ENCODE peak calls at places on chromosomes 6 and 20, in eight cellular contexts. One of them, this sample, is unnamed.

GRCh38 chr6:26155066-26155925 is 68.1 kb downstream of the HFE start:
- DNase-seq in CD8-positive, alpha-beta memory T cell: no peak
- DNase-seq in heart right ventricle: peak
- DNase-seq in left lung: no peak
- DNase-seq in GM06990: no peak
- DNase-seq in skeletal muscle cell: no peak
- DNase-seq in choroid plexus epithelial cell: no peak
- DNase-seq in cardiac muscle cell: peak
- DNase-seq in this sample: no peak

GRCh38 chr6:50264995-50265571 is 215.4 kb upstream of the DEFB112 start:
- DNase-seq in cardiac muscle cell: peak
- DNase-seq in CD8-positive, alpha-beta memory T cell: no peak
- DNase-seq in heart right ventricle: no peak
- DNase-seq in left lung: no peak
- DNase-seq in skeletal muscle cell: no peak
- DNase-seq in GM06990: no peak
- DNase-seq in choroid plexus epithelial cell: no peak
- DNase-seq in this sample: no peak

GRCh38 chr20:63354636-63355385 is 6.3 kb downstream of the CHRNA4 start:
- DNase-seq in CD8-positive, alpha-beta memory T cell: no peak
- DNase-seq in heart right ventricle: peak
- DNase-seq in cardiac muscle cell: no peak
- DNase-seq in choroid plexus epithelial cell: no peak
- DNase-seq in GM06990: no peak
- DNase-seq in left lung: peak
- DNase-seq in skeletal muscle cell: no peak
- DNase-seq in this sample: no peak

GRCh38 chr6:162814417-162814988 is 86.7 kb downstream of the PACRG start:
- DNase-seq in skeletal muscle cell: no peak
- DNase-seq in cardiac muscle cell: no peak
- DNase-seq in choroid plexus epithelial cell: no peak
- DNase-seq in GM06990: no peak
- DNase-seq in CD8-positive, alpha-beta memory T cell: no peak
- DNase-seq in left lung: peak
- DNase-seq in heart right ventricle: no peak
- DNase-seq in this sample: no peak

GRCh38 chr20:58511364-58511763 is 3.8 kb downstream of the APCDD1L start:
- DNase-seq in skeletal muscle cell: peak
- DNase-seq in CD8-positive, alpha-beta memory T cell: no peak
- DNase-seq in choroid plexus epithelial cell: peak
- DNase-seq in cardiac muscle cell: no peak
- DNase-seq in left lung: no peak
- DNase-seq in GM06990: no peak
- DNase-seq in heart right ventricle: no peak
- DNase-seq in this sample: no peak

GRCh38 chr6:113879186-113880096 is 22.3 kb downstream of the MARCKS start:
- DNase-seq in cardiac muscle cell: peak
- DNase-seq in CD8-positive, alpha-beta memory T cell: no peak
- DNase-seq in left lung: no peak
- DNase-seq in choroid plexus epithelial cell: peak
- DNase-seq in heart right ventricle: no peak
- DNase-seq in skeletal muscle cell: no peak
- DNase-seq in GM06990: peak
- DNase-seq in this sample: no peak

GRCh38 chr6:93021235-93021909 is 398.0 kb downstream of the EPHA7 start:
- DNase-seq in heart right ventricle: no peak
- DNase-seq in choroid plexus epithelial cell: no peak
- DNase-seq in GM06990: no peak
- DNase-seq in cardiac muscle cell: no peak
- DNase-seq in left lung: peak
- DNase-seq in CD8-positive, alpha-beta memory T cell: no peak
- DNase-seq in skeletal muscle cell: no peak
- DNase-seq in this sample: no peak

GRCh38 chr6:109480993-109481480 is 2.0 kb downstream of the ZBTB24 start:
- DNase-seq in skeletal muscle cell: no peak
- DNase-seq in CD8-positive, alpha-beta memory T cell: no peak
- DNase-seq in left lung: no peak
- DNase-seq in cardiac muscle cell: no peak
- DNase-seq in GM06990: no peak
- DNase-seq in choroid plexus epithelial cell: no peak
- DNase-seq in heart right ventricle: no peak
- DNase-seq in this sample: no peak

GRCh38 chr20:30812739-30813411 is 444.6 kb upstream of the DEFB115 start:
- DNase-seq in left lung: no peak
- DNase-seq in choroid plexus epithelial cell: no peak
- DNase-seq in GM06990: no peak
- DNase-seq in heart right ventricle: no peak
- DNase-seq in CD8-positive, alpha-beta memory T cell: no peak
- DNase-seq in skeletal muscle cell: no peak
- DNase-seq in cardiac muscle cell: no peak
- DNase-seq in this sample: no peak

GRCh38 chr6:15259766-15260098 is 13.9 kb downstream of the JARID2 start:
- DNase-seq in left lung: no peak
- DNase-seq in CD8-positive, alpha-beta memory T cell: no peak
- DNase-seq in skeletal muscle cell: no peak
- DNase-seq in heart right ventricle: no peak
- DNase-seq in cardiac muscle cell: no peak
- DNase-seq in choroid plexus epithelial cell: peak
- DNase-seq in GM06990: no peak
- DNase-seq in this sample: no peak

GRCh38 chr6:13696226-13696625 is 15.4 kb downstream of the RANBP9 start:
- DNase-seq in left lung: no peak
- DNase-seq in choroid plexus epithelial cell: peak
- DNase-seq in cardiac muscle cell: no peak
- DNase-seq in heart right ventricle: no peak
- DNase-seq in GM06990: no peak
- DNase-seq in CD8-positive, alpha-beta memory T cell: no peak
- DNase-seq in skeletal muscle cell: no peak
- DNase-seq in this sample: no peak

GRCh38 chr6:170096803-170097504 is 193.9 kb downstream of the DLL1 start:
- DNase-seq in cardiac muscle cell: peak
- DNase-seq in left lung: no peak
- DNase-seq in GM06990: no peak
- DNase-seq in choroid plexus epithelial cell: no peak
- DNase-seq in skeletal muscle cell: no peak
- DNase-seq in CD8-positive, alpha-beta memory T cell: no peak
- DNase-seq in heart right ventricle: no peak
- DNase-seq in this sample: no peak

GRCh38 chr6:24064106-24064505 is 61.9 kb upstream of the NRSN1 start:
- DNase-seq in left lung: no peak
- DNase-seq in GM06990: no peak
- DNase-seq in skeletal muscle cell: no peak
- DNase-seq in cardiac muscle cell: peak
- DNase-seq in choroid plexus epithelial cell: peak
- DNase-seq in heart right ventricle: no peak
- DNase-seq in CD8-positive, alpha-beta memory T cell: no peak
- DNase-seq in this sample: no peak

GRCh38 chr6:87705070-87705691 is 3.1 kb upstream of the AKIRIN2 start:
- DNase-seq in cardiac muscle cell: no peak
- DNase-seq in GM06990: peak
- DNase-seq in choroid plexus epithelial cell: no peak
- DNase-seq in CD8-positive, alpha-beta memory T cell: no peak
- DNase-seq in skeletal muscle cell: no peak
- DNase-seq in heart right ventricle: no peak
- DNase-seq in left lung: no peak
- DNase-seq in this sample: no peak

GRCh38 chr20:46087161-46087560 is 2.6 kb downstream of the NCOA5 start:
- DNase-seq in GM06990: no peak
- DNase-seq in left lung: no peak
- DNase-seq in CD8-positive, alpha-beta memory T cell: no peak
- DNase-seq in skeletal muscle cell: no peak
- DNase-seq in choroid plexus epithelial cell: peak
- DNase-seq in heart right ventricle: no peak
- DNase-seq in cardiac muscle cell: no peak
- DNase-seq in this sample: no peak

GRCh38 chr6:111129003-111129402 is 41.7 kb downstream of the SLC16A10 start:
- DNase-seq in CD8-positive, alpha-beta memory T cell: no peak
- DNase-seq in skeletal muscle cell: peak
- DNase-seq in heart right ventricle: no peak
- DNase-seq in choroid plexus epithelial cell: no peak
- DNase-seq in left lung: no peak
- DNase-seq in GM06990: no peak
- DNase-seq in cardiac muscle cell: no peak
- DNase-seq in this sample: no peak

GRCh38 chr6:122995930-122996796 is at the start of gene CLVS2:
- DNase-seq in choroid plexus epithelial cell: peak
- DNase-seq in CD8-positive, alpha-beta memory T cell: no peak
- DNase-seq in heart right ventricle: peak
- DNase-seq in left lung: peak
- DNase-seq in skeletal muscle cell: peak
- DNase-seq in GM06990: no peak
- DNase-seq in cardiac muscle cell: peak
- DNase-seq in this sample: no peak

GRCh38 chr6:16544521-16544920 is 216.7 kb downstream of the ATXN1 start:
- DNase-seq in cardiac muscle cell: no peak
- DNase-seq in left lung: no peak
- DNase-seq in GM06990: no peak
- DNase-seq in heart right ventricle: no peak
- DNase-seq in CD8-positive, alpha-beta memory T cell: no peak
- DNase-seq in skeletal muscle cell: no peak
- DNase-seq in choroid plexus epithelial cell: no peak
- DNase-seq in this sample: no peak
- H3K4me3 ChIP-seq in cardiac muscle cell: no peak
- H3K4me3 ChIP-seq in left lung: no peak
- H3K4me3 ChIP-seq in GM06990: no peak
- H3K4me3 ChIP-seq in heart right ventricle: no peak
- H3K4me3 ChIP-seq in CD8-positive, alpha-beta memory T cell: no peak
- H3K4me3 ChIP-seq in skeletal muscle cell: no peak
- H3K4me3 ChIP-seq in choroid plexus epithelial cell: no peak
- H3K4me3 ChIP-seq in this sample: no peak

DNA sequence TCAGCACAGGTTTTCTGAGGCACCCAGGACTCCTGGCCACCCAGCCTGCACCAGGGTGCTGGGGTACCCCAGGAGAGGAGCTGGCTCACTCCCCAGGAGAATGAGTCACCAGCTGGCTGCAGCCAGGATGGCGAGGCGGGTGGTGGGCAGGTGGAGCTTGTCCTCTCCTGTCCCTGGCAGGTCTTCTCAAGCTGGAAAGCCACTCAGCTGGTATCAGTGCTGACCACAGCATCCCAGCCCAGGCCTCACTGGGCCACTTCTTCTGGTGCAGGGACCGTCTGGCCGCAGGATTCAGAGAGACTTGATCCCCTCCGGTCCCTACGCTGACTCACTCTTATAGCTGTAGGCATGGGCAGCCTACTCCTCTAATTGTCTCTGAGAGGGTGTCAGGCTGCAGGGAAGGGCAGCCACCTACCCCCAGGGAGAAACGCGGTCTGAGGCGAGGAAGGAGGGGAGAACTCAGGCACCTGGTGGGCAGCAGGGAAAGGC is 22.2 kb downstream of the TFEB start:
- DNase-seq in cardiac muscle cell: no peak
- DNase-seq in left lung: peak
- DNase-seq in skeletal muscle cell: no peak
- DNase-seq in choroid plexus epithelial cell: no peak
- DNase-seq in GM06990: no peak
- DNase-seq in CD8-positive, alpha-beta memory T cell: no peak
- DNase-seq in heart right ventricle: peak
- DNase-seq in this sample: no peak
- H3K4me3 ChIP-seq in cardiac muscle cell: no peak
- H3K4me3 ChIP-seq in left lung: no peak
- H3K4me3 ChIP-seq in skeletal muscle cell: no peak
- H3K4me3 ChIP-seq in choroid plexus epithelial cell: no peak
- H3K4me3 ChIP-seq in GM06990: no peak
- H3K4me3 ChIP-seq in CD8-positive, alpha-beta memory T cell: no peak
- H3K4me3 ChIP-seq in heart right ventricle: no peak
- H3K4me3 ChIP-seq in this sample: no peak

DNA sequence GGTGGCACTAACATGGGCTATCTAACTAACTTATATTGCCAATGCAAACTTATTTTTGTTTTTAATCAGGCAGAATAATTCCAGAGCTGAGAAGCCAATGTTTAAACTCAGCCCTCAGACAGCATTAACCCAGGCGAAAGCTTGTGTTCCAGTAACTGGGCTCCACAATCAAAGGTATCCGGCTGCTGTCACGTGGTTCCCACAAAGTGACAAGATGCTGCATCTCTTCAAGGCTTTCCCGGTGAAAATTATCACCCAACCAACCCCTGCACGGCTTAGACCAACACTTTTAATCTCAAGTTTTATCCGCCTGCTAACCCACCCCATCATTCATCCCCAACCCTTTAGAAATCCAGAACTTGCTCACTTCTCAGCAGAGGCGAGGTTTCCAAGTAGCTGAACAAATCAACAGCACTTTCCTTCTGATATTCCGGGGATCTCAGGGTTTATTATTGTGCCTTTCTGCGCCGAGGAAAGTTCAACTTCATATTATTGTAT is 874 bp downstream of the MTCL3 start:
- DNase-seq in CD8-positive, alpha-beta memory T cell: no peak
- DNase-seq in GM06990: no peak
- DNase-seq in skeletal muscle cell: no peak
- DNase-seq in left lung: no peak
- DNase-seq in cardiac muscle cell: no peak
- DNase-seq in choroid plexus epithelial cell: no peak
- DNase-seq in heart right ventricle: no peak
- DNase-seq in this sample: no peak
- H3K4me3 ChIP-seq in CD8-positive, alpha-beta memory T cell: no peak
- H3K4me3 ChIP-seq in GM06990: no peak
- H3K4me3 ChIP-seq in skeletal muscle cell: peak
- H3K4me3 ChIP-seq in left lung: no peak
- H3K4me3 ChIP-seq in cardiac muscle cell: no peak
- H3K4me3 ChIP-seq in choroid plexus epithelial cell: peak
- H3K4me3 ChIP-seq in heart right ventricle: no peak
- H3K4me3 ChIP-seq in this sample: peak

GRCh38 chr20:1661542-1662299 is 4.1 kb upstream of the SIRPG start:
- DNase-seq in left lung: no peak
- DNase-seq in CD8-positive, alpha-beta memory T cell: no peak
- DNase-seq in choroid plexus epithelial cell: no peak
- DNase-seq in cardiac muscle cell: no peak
- DNase-seq in skeletal muscle cell: no peak
- DNase-seq in GM06990: no peak
- DNase-seq in heart right ventricle: no peak
- DNase-seq in this sample: no peak
- H3K4me3 ChIP-seq in left lung: no peak
- H3K4me3 ChIP-seq in CD8-positive, alpha-beta memory T cell: no peak
- H3K4me3 ChIP-seq in choroid plexus epithelial cell: no peak
- H3K4me3 ChIP-seq in cardiac muscle cell: no peak
- H3K4me3 ChIP-seq in skeletal muscle cell: no peak
- H3K4me3 ChIP-seq in GM06990: no peak
- H3K4me3 ChIP-seq in heart right ventricle: no peak
- H3K4me3 ChIP-seq in this sample: no peak